ENCODE peak calls at places on chromosome 4, in five cellular contexts. One of them, this sample, is unnamed.

GRCh38 chr4:13349096-13349495 is 135.0 kb downstream of the RAB28 start:
- DNase-seq in NCI-H1105: no peak
- DNase-seq in stimulated activated CD4-positive, alpha-beta T cell treated with anti-CD3 and anti-CD28 coated beads, Interleukin-4, amount 100 ng/mL, for 1 hour: no peak
- DNase-seq in AML-193: no peak
- DNase-seq in sigmoid colon: no peak
- DNase-seq in this sample: no peak

GRCh38 chr4:184763150-184763780 is 29.4 kb upstream of the CENPU start:
- DNase-seq in NCI-H1105: no peak
- DNase-seq in stimulated activated CD4-positive, alpha-beta T cell treated with anti-CD3 and anti-CD28 coated beads, Interleukin-4, amount 100 ng/mL, for 1 hour: no peak
- DNase-seq in AML-193: no peak
- DNase-seq in sigmoid colon: peak
- DNase-seq in this sample: no peak

GRCh38 chr4:156901871-156902270 is 69.7 kb downstream of the PDGFC start:
- DNase-seq in NCI-H1105: no peak
- DNase-seq in stimulated activated CD4-positive, alpha-beta T cell treated with anti-CD3 and anti-CD28 coated beads, Interleukin-4, amount 100 ng/mL, for 1 hour: no peak
- DNase-seq in AML-193: no peak
- DNase-seq in sigmoid colon: no peak
- DNase-seq in this sample: no peak

GRCh38 chr4:2448589-2448988 is 20.3 kb upstream of the RNF4 start:
- DNase-seq in NCI-H1105: no peak
- DNase-seq in stimulated activated CD4-positive, alpha-beta T cell treated with anti-CD3 and anti-CD28 coated beads, Interleukin-4, amount 100 ng/mL, for 1 hour: no peak
- DNase-seq in AML-193: no peak
- DNase-seq in sigmoid colon: no peak
- DNase-seq in this sample: no peak

GRCh38 chr4:105709081-105709450 is 482 bp downstream of the GSTCD start:
- DNase-seq in NCI-H1105: no peak
- DNase-seq in stimulated activated CD4-positive, alpha-beta T cell treated with anti-CD3 and anti-CD28 coated beads, Interleukin-4, amount 100 ng/mL, for 1 hour: no peak
- DNase-seq in AML-193: peak
- DNase-seq in sigmoid colon: no peak
- DNase-seq in this sample: no peak

GRCh38 chr4:111045992-111046391 is 423.1 kb upstream of the PITX2 start:
- DNase-seq in NCI-H1105: no peak
- DNase-seq in stimulated activated CD4-positive, alpha-beta T cell treated with anti-CD3 and anti-CD28 coated beads, Interleukin-4, amount 100 ng/mL, for 1 hour: no peak
- DNase-seq in AML-193: no peak
- DNase-seq in sigmoid colon: no peak
- DNase-seq in this sample: no peak

GRCh38 chr4:187656953-187657352 is 338.6 kb upstream of the ZFP42 start:
- DNase-seq in NCI-H1105: no peak
- DNase-seq in stimulated activated CD4-positive, alpha-beta T cell treated with anti-CD3 and anti-CD28 coated beads, Interleukin-4, amount 100 ng/mL, for 1 hour: no peak
- DNase-seq in AML-193: no peak
- DNase-seq in sigmoid colon: no peak
- DNase-seq in this sample: no peak

GRCh38 chr4:81058621-81059020 is 28.1 kb downstream of the BMP3 start:
- DNase-seq in NCI-H1105: no peak
- DNase-seq in stimulated activated CD4-positive, alpha-beta T cell treated with anti-CD3 and anti-CD28 coated beads, Interleukin-4, amount 100 ng/mL, for 1 hour: no peak
- DNase-seq in AML-193: no peak
- DNase-seq in sigmoid colon: no peak
- DNase-seq in this sample: no peak

GRCh38 chr4:31557444-31557843 is 837.3 kb downstream of the PCDH7 start:
- DNase-seq in NCI-H1105: no peak
- DNase-seq in stimulated activated CD4-positive, alpha-beta T cell treated with anti-CD3 and anti-CD28 coated beads, Interleukin-4, amount 100 ng/mL, for 1 hour: no peak
- DNase-seq in AML-193: no peak
- DNase-seq in sigmoid colon: no peak
- DNase-seq in this sample: no peak

GRCh38 chr4:91631335-91631734 is 672.4 kb upstream of the GRID2 start:
- DNase-seq in NCI-H1105: no peak
- DNase-seq in stimulated activated CD4-positive, alpha-beta T cell treated with anti-CD3 and anti-CD28 coated beads, Interleukin-4, amount 100 ng/mL, for 1 hour: no peak
- DNase-seq in AML-193: no peak
- DNase-seq in sigmoid colon: no peak
- DNase-seq in this sample: no peak

GRCh38 chr4:40838742-40839141 is 89.0 kb downstream of the NSUN7 start:
- DNase-seq in NCI-H1105: no peak
- DNase-seq in stimulated activated CD4-positive, alpha-beta T cell treated with anti-CD3 and anti-CD28 coated beads, Interleukin-4, amount 100 ng/mL, for 1 hour: no peak
- DNase-seq in AML-193: no peak
- DNase-seq in sigmoid colon: no peak
- DNase-seq in this sample: no peak

GRCh38 chr4:94434505-94434904 is 17.2 kb upstream of the PDLIM5 start:
- DNase-seq in NCI-H1105: no peak
- DNase-seq in stimulated activated CD4-positive, alpha-beta T cell treated with anti-CD3 and anti-CD28 coated beads, Interleukin-4, amount 100 ng/mL, for 1 hour: no peak
- DNase-seq in AML-193: no peak
- DNase-seq in sigmoid colon: no peak
- DNase-seq in this sample: no peak

GRCh38 chr4:138242076-138242829 is at the start of gene SLC7A11:
- DNase-seq in NCI-H1105: peak
- DNase-seq in stimulated activated CD4-positive, alpha-beta T cell treated with anti-CD3 and anti-CD28 coated beads, Interleukin-4, amount 100 ng/mL, for 1 hour: peak
- DNase-seq in AML-193: peak
- DNase-seq in sigmoid colon: no peak
- DNase-seq in this sample: peak

GRCh38 chr4:75423029-75423428 is 91.2 kb downstream of the RCHY1 start:
- DNase-seq in NCI-H1105: no peak
- DNase-seq in stimulated activated CD4-positive, alpha-beta T cell treated with anti-CD3 and anti-CD28 coated beads, Interleukin-4, amount 100 ng/mL, for 1 hour: no peak
- DNase-seq in AML-193: no peak
- DNase-seq in sigmoid colon: no peak
- DNase-seq in this sample: no peak

GRCh38 chr4:134560728-134561127 is 359.1 kb upstream of the PABPC4L start:
- DNase-seq in NCI-H1105: no peak
- DNase-seq in stimulated activated CD4-positive, alpha-beta T cell treated with anti-CD3 and anti-CD28 coated beads, Interleukin-4, amount 100 ng/mL, for 1 hour: no peak
- DNase-seq in AML-193: no peak
- DNase-seq in sigmoid colon: no peak
- DNase-seq in this sample: no peak

GRCh38 chr4:1802151-1802715 is 9.1 kb downstream of the FGFR3 start:
- DNase-seq in NCI-H1105: no peak
- DNase-seq in stimulated activated CD4-positive, alpha-beta T cell treated with anti-CD3 and anti-CD28 coated beads, Interleukin-4, amount 100 ng/mL, for 1 hour: no peak
- DNase-seq in AML-193: no peak
- DNase-seq in sigmoid colon: peak
- DNase-seq in this sample: no peak

GRCh38 chr4:6730603-6731300 is 14.8 kb downstream of the BLOC1S4 start:
- DNase-seq in NCI-H1105: no peak
- DNase-seq in stimulated activated CD4-positive, alpha-beta T cell treated with anti-CD3 and anti-CD28 coated beads, Interleukin-4, amount 100 ng/mL, for 1 hour: no peak
- DNase-seq in AML-193: no peak
- DNase-seq in sigmoid colon: no peak
- DNase-seq in this sample: no peak

GRCh38 chr4:73067971-73068394 is 1.5 kb downstream of the COX18 start:
- DNase-seq in NCI-H1105: no peak
- DNase-seq in stimulated activated CD4-positive, alpha-beta T cell treated with anti-CD3 and anti-CD28 coated beads, Interleukin-4, amount 100 ng/mL, for 1 hour: peak
- DNase-seq in AML-193: no peak
- DNase-seq in sigmoid colon: no peak
- DNase-seq in this sample: no peak

GRCh38 chr4:185080545-185080944 is 62.3 kb downstream of the HELT start:
- DNase-seq in NCI-H1105: no peak
- DNase-seq in stimulated activated CD4-positive, alpha-beta T cell treated with anti-CD3 and anti-CD28 coated beads, Interleukin-4, amount 100 ng/mL, for 1 hour: no peak
- DNase-seq in AML-193: no peak
- DNase-seq in sigmoid colon: no peak
- DNase-seq in this sample: no peak

GRCh38 chr4:172649143-172649542 is 519.5 kb upstream of the GALNT7 start:
- DNase-seq in NCI-H1105: no peak
- DNase-seq in stimulated activated CD4-positive, alpha-beta T cell treated with anti-CD3 and anti-CD28 coated beads, Interleukin-4, amount 100 ng/mL, for 1 hour: no peak
- DNase-seq in AML-193: no peak
- DNase-seq in sigmoid colon: no peak
- DNase-seq in this sample: no peak

GRCh38 chr4:1327526-1328266 is 19.3 kb upstream of the UVSSA start:
- DNase-seq in NCI-H1105: no peak
- DNase-seq in stimulated activated CD4-positive, alpha-beta T cell treated with anti-CD3 and anti-CD28 coated beads, Interleukin-4, amount 100 ng/mL, for 1 hour: no peak
- DNase-seq in AML-193: no peak
- DNase-seq in sigmoid colon: no peak
- DNase-seq in this sample: no peak

This sample was measured in NCI-H2227 treated with DMSO at 0.1 percent for 48 hours.